ENCODE peak calls at places on chromosomes 4 and X, in ten cellular contexts. One of them, this sample, is unnamed.

GRCh38 chr4:121898150-121898549 is 27.9 kb upstream of the BBS7 start:
- DNase-seq in stimulated activated CD4-positive, alpha-beta T cell treated with anti-CD3 and anti-CD28 coated beads, TNF-alpha, amount 100 ng/mL, for 4 hours: no peak
- DNase-seq in epithelial cell of prostate: no peak
- DNase-seq in H9: no peak
- DNase-seq in activated naive CD8-positive, alpha-beta T cell treated with anti-CD3 and anti-CD28 coated beads, Interleukin-2, amount 50 U/mL, for 24 hours: peak; percentile 7
- DNase-seq in midbrain: no peak
- DNase-seq in NCI-H1105: no peak
- DNase-seq in GM13976: no peak
- DNase-seq in nucleus accumbens: no peak
- DNase-seq in DMS 273 treated with DMSO at 0.1 percent for 48 hours: no peak
- DNase-seq in this sample: no peak

GRCh38 chr4:124526321-124526720 is 186.2 kb downstream of the ANKRD50 start:
- DNase-seq in stimulated activated CD4-positive, alpha-beta T cell treated with anti-CD3 and anti-CD28 coated beads, TNF-alpha, amount 100 ng/mL, for 4 hours: no peak
- DNase-seq in epithelial cell of prostate: no peak
- DNase-seq in H9: no peak
- DNase-seq in activated naive CD8-positive, alpha-beta T cell treated with anti-CD3 and anti-CD28 coated beads, Interleukin-2, amount 50 U/mL, for 24 hours: no peak
- DNase-seq in midbrain: no peak
- DNase-seq in NCI-H1105: no peak
- DNase-seq in GM13976: no peak
- DNase-seq in nucleus accumbens: no peak
- DNase-seq in DMS 273 treated with DMSO at 0.1 percent for 48 hours: no peak
- DNase-seq in this sample: no peak

GRCh38 chr4:176259330-176260090 is 9.5 kb downstream of the ASB5 start:
- DNase-seq in stimulated activated CD4-positive, alpha-beta T cell treated with anti-CD3 and anti-CD28 coated beads, TNF-alpha, amount 100 ng/mL, for 4 hours: no peak
- DNase-seq in epithelial cell of prostate: no peak
- DNase-seq in H9: no peak
- DNase-seq in activated naive CD8-positive, alpha-beta T cell treated with anti-CD3 and anti-CD28 coated beads, Interleukin-2, amount 50 U/mL, for 24 hours: no peak
- DNase-seq in midbrain: no peak
- DNase-seq in NCI-H1105: no peak
- DNase-seq in GM13976: no peak
- DNase-seq in nucleus accumbens: no peak
- DNase-seq in DMS 273 treated with DMSO at 0.1 percent for 48 hours: no peak
- DNase-seq in this sample: no peak

GRCh38 chr4:42638993-42639392 is 17.9 kb downstream of the ATP8A1 start:
- DNase-seq in stimulated activated CD4-positive, alpha-beta T cell treated with anti-CD3 and anti-CD28 coated beads, TNF-alpha, amount 100 ng/mL, for 4 hours: no peak
- DNase-seq in epithelial cell of prostate: no peak
- DNase-seq in H9: no peak
- DNase-seq in activated naive CD8-positive, alpha-beta T cell treated with anti-CD3 and anti-CD28 coated beads, Interleukin-2, amount 50 U/mL, for 24 hours: peak; percentile 32
- DNase-seq in midbrain: no peak
- DNase-seq in NCI-H1105: no peak
- DNase-seq in GM13976: peak; percentile 52
- DNase-seq in nucleus accumbens: no peak
- DNase-seq in DMS 273 treated with DMSO at 0.1 percent for 48 hours: no peak
- DNase-seq in this sample: peak; percentile 61

GRCh38 chr4:39044947-39045734 is 12.9 kb upstream of the TMEM156 start:
- DNase-seq in stimulated activated CD4-positive, alpha-beta T cell treated with anti-CD3 and anti-CD28 coated beads, TNF-alpha, amount 100 ng/mL, for 4 hours: no peak
- DNase-seq in epithelial cell of prostate: no peak
- DNase-seq in H9: peak; percentile 44
- DNase-seq in activated naive CD8-positive, alpha-beta T cell treated with anti-CD3 and anti-CD28 coated beads, Interleukin-2, amount 50 U/mL, for 24 hours: peak; percentile 43
- DNase-seq in midbrain: peak; percentile 44
- DNase-seq in NCI-H1105: no peak
- DNase-seq in GM13976: peak; percentile 60
- DNase-seq in nucleus accumbens: no peak
- DNase-seq in DMS 273 treated with DMSO at 0.1 percent for 48 hours: no peak
- DNase-seq in this sample: no peak

GRCh38 chr4:151055539-151055938 is 40.5 kb upstream of the LRBA start:
- DNase-seq in stimulated activated CD4-positive, alpha-beta T cell treated with anti-CD3 and anti-CD28 coated beads, TNF-alpha, amount 100 ng/mL, for 4 hours: no peak
- DNase-seq in epithelial cell of prostate: no peak
- DNase-seq in H9: no peak
- DNase-seq in activated naive CD8-positive, alpha-beta T cell treated with anti-CD3 and anti-CD28 coated beads, Interleukin-2, amount 50 U/mL, for 24 hours: no peak
- DNase-seq in midbrain: no peak
- DNase-seq in NCI-H1105: no peak
- DNase-seq in GM13976: no peak
- DNase-seq in nucleus accumbens: no peak
- DNase-seq in DMS 273 treated with DMSO at 0.1 percent for 48 hours: no peak
- DNase-seq in this sample: no peak

GRCh38 chrX:106286053-106286650 is 118.0 kb downstream of the PWWP3B start:
- DNase-seq in stimulated activated CD4-positive, alpha-beta T cell treated with anti-CD3 and anti-CD28 coated beads, TNF-alpha, amount 100 ng/mL, for 4 hours: no peak
- DNase-seq in epithelial cell of prostate: peak; percentile 79
- DNase-seq in H9: no peak
- DNase-seq in activated naive CD8-positive, alpha-beta T cell treated with anti-CD3 and anti-CD28 coated beads, Interleukin-2, amount 50 U/mL, for 24 hours: no peak
- DNase-seq in midbrain: no peak
- DNase-seq in NCI-H1105: no peak
- DNase-seq in GM13976: no peak
- DNase-seq in nucleus accumbens: no peak
- DNase-seq in DMS 273 treated with DMSO at 0.1 percent for 48 hours: no peak
- DNase-seq in this sample: no peak

GRCh38 chr4:93144644-93145043 is 683.9 kb upstream of the ATOH1 start:
- DNase-seq in stimulated activated CD4-positive, alpha-beta T cell treated with anti-CD3 and anti-CD28 coated beads, TNF-alpha, amount 100 ng/mL, for 4 hours: no peak
- DNase-seq in epithelial cell of prostate: no peak
- DNase-seq in H9: no peak
- DNase-seq in activated naive CD8-positive, alpha-beta T cell treated with anti-CD3 and anti-CD28 coated beads, Interleukin-2, amount 50 U/mL, for 24 hours: no peak
- DNase-seq in midbrain: no peak
- DNase-seq in NCI-H1105: no peak
- DNase-seq in GM13976: no peak
- DNase-seq in nucleus accumbens: no peak
- DNase-seq in DMS 273 treated with DMSO at 0.1 percent for 48 hours: no peak
- DNase-seq in this sample: no peak

GRCh38 chrX:110511238-110511637 is 152.6 kb downstream of the RTL9 start:
- DNase-seq in stimulated activated CD4-positive, alpha-beta T cell treated with anti-CD3 and anti-CD28 coated beads, TNF-alpha, amount 100 ng/mL, for 4 hours: no peak
- DNase-seq in epithelial cell of prostate: no peak
- DNase-seq in H9: no peak
- DNase-seq in activated naive CD8-positive, alpha-beta T cell treated with anti-CD3 and anti-CD28 coated beads, Interleukin-2, amount 50 U/mL, for 24 hours: no peak
- DNase-seq in midbrain: no peak
- DNase-seq in NCI-H1105: no peak
- DNase-seq in GM13976: no peak
- DNase-seq in nucleus accumbens: no peak
- DNase-seq in DMS 273 treated with DMSO at 0.1 percent for 48 hours: no peak
- DNase-seq in this sample: no peak

GRCh38 chrX:40189018-40189417 is 91.3 kb upstream of the BCOR start:
- DNase-seq in stimulated activated CD4-positive, alpha-beta T cell treated with anti-CD3 and anti-CD28 coated beads, TNF-alpha, amount 100 ng/mL, for 4 hours: no peak
- DNase-seq in epithelial cell of prostate: no peak
- DNase-seq in H9: no peak
- DNase-seq in activated naive CD8-positive, alpha-beta T cell treated with anti-CD3 and anti-CD28 coated beads, Interleukin-2, amount 50 U/mL, for 24 hours: no peak
- DNase-seq in midbrain: no peak
- DNase-seq in NCI-H1105: no peak
- DNase-seq in GM13976: no peak
- DNase-seq in nucleus accumbens: no peak
- DNase-seq in DMS 273 treated with DMSO at 0.1 percent for 48 hours: no peak
- DNase-seq in this sample: no peak

GRCh38 chr4:112234952-112235609 is 3.5 kb downstream of the AP1AR start:
- DNase-seq in stimulated activated CD4-positive, alpha-beta T cell treated with anti-CD3 and anti-CD28 coated beads, TNF-alpha, amount 100 ng/mL, for 4 hours: peak; percentile 23
- DNase-seq in epithelial cell of prostate: peak; percentile 45
- DNase-seq in H9: peak; percentile 42
- DNase-seq in activated naive CD8-positive, alpha-beta T cell treated with anti-CD3 and anti-CD28 coated beads, Interleukin-2, amount 50 U/mL, for 24 hours: peak; percentile 40
- DNase-seq in midbrain: peak; percentile 84
- DNase-seq in NCI-H1105: no peak
- DNase-seq in GM13976: peak; percentile 58
- DNase-seq in nucleus accumbens: peak; percentile 56
- DNase-seq in DMS 273 treated with DMSO at 0.1 percent for 48 hours: peak; percentile 35
- DNase-seq in this sample: peak; percentile 26

GRCh38 chr4:105128208-105128607 is 18.5 kb upstream of the TET2 start:
- DNase-seq in stimulated activated CD4-positive, alpha-beta T cell treated with anti-CD3 and anti-CD28 coated beads, TNF-alpha, amount 100 ng/mL, for 4 hours: no peak
- DNase-seq in epithelial cell of prostate: no peak
- DNase-seq in H9: no peak
- DNase-seq in activated naive CD8-positive, alpha-beta T cell treated with anti-CD3 and anti-CD28 coated beads, Interleukin-2, amount 50 U/mL, for 24 hours: no peak
- DNase-seq in midbrain: no peak
- DNase-seq in NCI-H1105: no peak
- DNase-seq in GM13976: peak; percentile 20
- DNase-seq in nucleus accumbens: no peak
- DNase-seq in DMS 273 treated with DMSO at 0.1 percent for 48 hours: no peak
- DNase-seq in this sample: no peak

GRCh38 chr4:79065262-79065661 is 126.0 kb upstream of the PAQR3 start:
- DNase-seq in stimulated activated CD4-positive, alpha-beta T cell treated with anti-CD3 and anti-CD28 coated beads, TNF-alpha, amount 100 ng/mL, for 4 hours: no peak
- DNase-seq in epithelial cell of prostate: no peak
- DNase-seq in H9: no peak
- DNase-seq in activated naive CD8-positive, alpha-beta T cell treated with anti-CD3 and anti-CD28 coated beads, Interleukin-2, amount 50 U/mL, for 24 hours: no peak
- DNase-seq in midbrain: no peak
- DNase-seq in NCI-H1105: no peak
- DNase-seq in GM13976: no peak
- DNase-seq in nucleus accumbens: no peak
- DNase-seq in DMS 273 treated with DMSO at 0.1 percent for 48 hours: no peak
- DNase-seq in this sample: no peak

GRCh38 chr4:80240976-80241375 is 25.5 kb upstream of the FGF5 start:
- DNase-seq in stimulated activated CD4-positive, alpha-beta T cell treated with anti-CD3 and anti-CD28 coated beads, TNF-alpha, amount 100 ng/mL, for 4 hours: no peak
- DNase-seq in epithelial cell of prostate: no peak
- DNase-seq in H9: no peak
- DNase-seq in activated naive CD8-positive, alpha-beta T cell treated with anti-CD3 and anti-CD28 coated beads, Interleukin-2, amount 50 U/mL, for 24 hours: no peak
- DNase-seq in midbrain: no peak
- DNase-seq in NCI-H1105: no peak
- DNase-seq in GM13976: no peak
- DNase-seq in nucleus accumbens: no peak
- DNase-seq in DMS 273 treated with DMSO at 0.1 percent for 48 hours: no peak
- DNase-seq in this sample: no peak

GRCh38 chr4:20251796-20252655 is at the start of gene SLIT2:
- DNase-seq in stimulated activated CD4-positive, alpha-beta T cell treated with anti-CD3 and anti-CD28 coated beads, TNF-alpha, amount 100 ng/mL, for 4 hours: no peak
- DNase-seq in epithelial cell of prostate: no peak
- DNase-seq in H9: peak; percentile 88
- DNase-seq in activated naive CD8-positive, alpha-beta T cell treated with anti-CD3 and anti-CD28 coated beads, Interleukin-2, amount 50 U/mL, for 24 hours: peak; percentile 31
- DNase-seq in midbrain: peak; percentile 52
- DNase-seq in NCI-H1105: peak; percentile 49
- DNase-seq in GM13976: peak; percentile 82
- DNase-seq in nucleus accumbens: peak; percentile 75
- DNase-seq in DMS 273 treated with DMSO at 0.1 percent for 48 hours: no peak
- DNase-seq in this sample: no peak

GRCh38 chr4:42282081-42282901 is 115.0 kb upstream of the SHISA3 start:
- DNase-seq in stimulated activated CD4-positive, alpha-beta T cell treated with anti-CD3 and anti-CD28 coated beads, TNF-alpha, amount 100 ng/mL, for 4 hours: no peak
- DNase-seq in epithelial cell of prostate: peak; percentile 16
- DNase-seq in H9: peak; percentile 59
- DNase-seq in activated naive CD8-positive, alpha-beta T cell treated with anti-CD3 and anti-CD28 coated beads, Interleukin-2, amount 50 U/mL, for 24 hours: peak; percentile 8
- DNase-seq in midbrain: peak; percentile 88
- DNase-seq in NCI-H1105: peak; percentile 45
- DNase-seq in GM13976: peak; percentile 80
- DNase-seq in nucleus accumbens: peak; percentile 60
- DNase-seq in DMS 273 treated with DMSO at 0.1 percent for 48 hours: no peak
- DNase-seq in this sample: peak; percentile 15

GRCh38 chr4:114312349-114312748 is 286.3 kb upstream of the UGT8 start:
- DNase-seq in stimulated activated CD4-positive, alpha-beta T cell treated with anti-CD3 and anti-CD28 coated beads, TNF-alpha, amount 100 ng/mL, for 4 hours: no peak
- DNase-seq in epithelial cell of prostate: no peak
- DNase-seq in H9: peak; percentile 31
- DNase-seq in activated naive CD8-positive, alpha-beta T cell treated with anti-CD3 and anti-CD28 coated beads, Interleukin-2, amount 50 U/mL, for 24 hours: no peak
- DNase-seq in midbrain: no peak
- DNase-seq in NCI-H1105: peak; percentile 8
- DNase-seq in GM13976: no peak
- DNase-seq in nucleus accumbens: no peak
- DNase-seq in DMS 273 treated with DMSO at 0.1 percent for 48 hours: no peak
- DNase-seq in this sample: no peak

GRCh38 chr4:89657931-89658700 is 178.8 kb downstream of the SNCA start:
- DNase-seq in stimulated activated CD4-positive, alpha-beta T cell treated with anti-CD3 and anti-CD28 coated beads, TNF-alpha, amount 100 ng/mL, for 4 hours: no peak
- DNase-seq in epithelial cell of prostate: no peak
- DNase-seq in H9: no peak
- DNase-seq in activated naive CD8-positive, alpha-beta T cell treated with anti-CD3 and anti-CD28 coated beads, Interleukin-2, amount 50 U/mL, for 24 hours: no peak
- DNase-seq in midbrain: peak; percentile 50
- DNase-seq in NCI-H1105: no peak
- DNase-seq in GM13976: no peak
- DNase-seq in nucleus accumbens: no peak
- DNase-seq in DMS 273 treated with DMSO at 0.1 percent for 48 hours: no peak
- DNase-seq in this sample: no peak

GRCh38 chrX:124289443-124289842 is 43.0 kb upstream of the TEX13D start:
- DNase-seq in stimulated activated CD4-positive, alpha-beta T cell treated with anti-CD3 and anti-CD28 coated beads, TNF-alpha, amount 100 ng/mL, for 4 hours: no peak
- DNase-seq in epithelial cell of prostate: no peak
- DNase-seq in H9: no peak
- DNase-seq in activated naive CD8-positive, alpha-beta T cell treated with anti-CD3 and anti-CD28 coated beads, Interleukin-2, amount 50 U/mL, for 24 hours: no peak
- DNase-seq in midbrain: no peak
- DNase-seq in NCI-H1105: peak; percentile 21
- DNase-seq in GM13976: no peak
- DNase-seq in nucleus accumbens: no peak
- DNase-seq in DMS 273 treated with DMSO at 0.1 percent for 48 hours: no peak
- DNase-seq in this sample: no peak

GRCh38 chr4:133775881-133776280 is 425.7 kb downstream of the PABPC4L start:
- DNase-seq in stimulated activated CD4-positive, alpha-beta T cell treated with anti-CD3 and anti-CD28 coated beads, TNF-alpha, amount 100 ng/mL, for 4 hours: no peak
- DNase-seq in epithelial cell of prostate: peak; percentile 6
- DNase-seq in H9: no peak
- DNase-seq in activated naive CD8-positive, alpha-beta T cell treated with anti-CD3 and anti-CD28 coated beads, Interleukin-2, amount 50 U/mL, for 24 hours: no peak
- DNase-seq in midbrain: no peak
- DNase-seq in NCI-H1105: no peak
- DNase-seq in GM13976: no peak
- DNase-seq in nucleus accumbens: no peak
- DNase-seq in DMS 273 treated with DMSO at 0.1 percent for 48 hours: no peak
- DNase-seq in this sample: no peak

GRCh38 chr4:139720806-139721205 is 55.2 kb downstream of the MGST2 start:
- DNase-seq in stimulated activated CD4-positive, alpha-beta T cell treated with anti-CD3 and anti-CD28 coated beads, TNF-alpha, amount 100 ng/mL, for 4 hours: no peak
- DNase-seq in epithelial cell of prostate: no peak
- DNase-seq in H9: no peak
- DNase-seq in activated naive CD8-positive, alpha-beta T cell treated with anti-CD3 and anti-CD28 coated beads, Interleukin-2, amount 50 U/mL, for 24 hours: no peak
- DNase-seq in midbrain: no peak
- DNase-seq in NCI-H1105: no peak
- DNase-seq in GM13976: no peak
- DNase-seq in nucleus accumbens: no peak
- DNase-seq in DMS 273 treated with DMSO at 0.1 percent for 48 hours: no peak
- DNase-seq in this sample: no peak

GRCh38 chrX:133302775-133303445 is 84.8 kb upstream of the TFDP3 start:
- DNase-seq in stimulated activated CD4-positive, alpha-beta T cell treated with anti-CD3 and anti-CD28 coated beads, TNF-alpha, amount 100 ng/mL, for 4 hours: no peak
- DNase-seq in epithelial cell of prostate: no peak
- DNase-seq in H9: no peak
- DNase-seq in activated naive CD8-positive, alpha-beta T cell treated with anti-CD3 and anti-CD28 coated beads, Interleukin-2, amount 50 U/mL, for 24 hours: no peak
- DNase-seq in midbrain: no peak
- DNase-seq in NCI-H1105: no peak
- DNase-seq in GM13976: no peak
- DNase-seq in nucleus accumbens: no peak
- DNase-seq in DMS 273 treated with DMSO at 0.1 percent for 48 hours: no peak
- DNase-seq in this sample: no peak

GRCh38 chr4:84401669-84402068 is 97.4 kb downstream of the NKX6-1 start:
- DNase-seq in stimulated activated CD4-positive, alpha-beta T cell treated with anti-CD3 and anti-CD28 coated beads, TNF-alpha, amount 100 ng/mL, for 4 hours: no peak
- DNase-seq in epithelial cell of prostate: no peak
- DNase-seq in H9: no peak
- DNase-seq in activated naive CD8-positive, alpha-beta T cell treated with anti-CD3 and anti-CD28 coated beads, Interleukin-2, amount 50 U/mL, for 24 hours: no peak
- DNase-seq in midbrain: no peak
- DNase-seq in NCI-H1105: peak; percentile 68
- DNase-seq in GM13976: no peak
- DNase-seq in nucleus accumbens: no peak
- DNase-seq in DMS 273 treated with DMSO at 0.1 percent for 48 hours: peak; percentile 50
- DNase-seq in this sample: no peak